ENCODE peak calls at places on chromosomes 16 and 17, in five cellular contexts. One of them, this sample, is unnamed.

GRCh38 chr17:64599187-64599676 is 62.9 kb downstream of the SMURF2 start:
- DNase-seq in H1: no peak
- DNase-seq in germinal center: peak; percentile 11
- DNase-seq in HS-5: no peak
- DNase-seq in lower lobe of right lung: peak; percentile 51
- DNase-seq in this sample: no peak

GRCh38 chr16:90019543-90020259 is 445 bp upstream of the DBNDD1 start:
- DNase-seq in H1: no peak
- DNase-seq in germinal center: peak; percentile 75
- DNase-seq in HS-5: no peak
- DNase-seq in lower lobe of right lung: peak; percentile 62
- DNase-seq in this sample: peak; percentile 84

GRCh38 chr17:27588354-27588753 is 42.6 kb upstream of the LGALS9 start:
- DNase-seq in H1: no peak
- DNase-seq in germinal center: no peak
- DNase-seq in HS-5: no peak
- DNase-seq in lower lobe of right lung: no peak
- DNase-seq in this sample: no peak

GRCh38 chr17:80998388-80999223 is 7.0 kb downstream of the CHMP6 start:
- DNase-seq in H1: no peak
- DNase-seq in germinal center: no peak
- DNase-seq in HS-5: no peak
- DNase-seq in lower lobe of right lung: no peak
- DNase-seq in this sample: peak; percentile 43

GRCh38 chr16:55284718-55285099 is 39.3 kb upstream of the IRX6 start:
- DNase-seq in H1: no peak
- DNase-seq in germinal center: no peak
- DNase-seq in HS-5: no peak
- DNase-seq in lower lobe of right lung: no peak
- DNase-seq in this sample: no peak

GRCh38 chr16:86928517-86929148 is 350.3 kb downstream of the FOXL1 start:
- DNase-seq in H1: no peak
- DNase-seq in germinal center: no peak
- DNase-seq in HS-5: no peak
- DNase-seq in lower lobe of right lung: no peak
- DNase-seq in this sample: no peak

GRCh38 chr16:85166699-85167588 is 54.7 kb upstream of the CIBAR2 start:
- DNase-seq in H1: no peak
- DNase-seq in germinal center: no peak
- DNase-seq in HS-5: no peak
- DNase-seq in lower lobe of right lung: peak; percentile 29
- DNase-seq in this sample: no peak

GRCh38 chr17:3167574-3167973 is 29.7 kb upstream of the OR1A2 start:
- DNase-seq in H1: no peak
- DNase-seq in germinal center: peak; percentile 37
- DNase-seq in HS-5: no peak
- DNase-seq in lower lobe of right lung: no peak
- DNase-seq in this sample: no peak

GRCh38 chr17:58156839-58157803 is 8.9 kb downstream of the OR4D1 start:
- DNase-seq in H1: no peak
- DNase-seq in germinal center: peak; percentile 12
- DNase-seq in HS-5: no peak
- DNase-seq in lower lobe of right lung: peak; percentile 51
- DNase-seq in this sample: peak; percentile 85

GRCh38 chr16:78235876-78236275 is 136.4 kb downstream of the WWOX start:
- DNase-seq in H1: no peak
- DNase-seq in germinal center: no peak
- DNase-seq in HS-5: no peak
- DNase-seq in lower lobe of right lung: no peak
- DNase-seq in this sample: no peak

GRCh38 chr17:61250335-61250890 is 149.2 kb upstream of the TBX2 start:
- DNase-seq in H1: no peak
- DNase-seq in germinal center: no peak
- DNase-seq in HS-5: no peak
- DNase-seq in lower lobe of right lung: no peak
- DNase-seq in this sample: no peak